ENCODE peak calls at places on chromosome 19, in seven cellular contexts. L is osteocyte; O is NCI-H1436; P is skeletal muscle cell; F is ELF-1; V is activated CD4-positive, alpha-beta T cell treated with anti-CD3 and anti-CD28 coated beads, Interleukin-2, amount 50 U/mL, for 24 hours; U is CD8-positive, alpha-beta memory T cell. Z is an unnamed sample.

GRCh38 chr19:41871573-41872383 is 5.3 kb upstream of the CD79A start:
- DNase-seq in P (no peak), L (no peak), O (no peak), U (peak), V (no peak), F (no peak), Z (no peak)

GRCh38 chr19:12899891-12900518 is 9.0 kb downstream of the GCDH start:
- DNase-seq in L (no peak), O (no peak), P (no peak), V (no peak), F (no peak), U (no peak), Z (no peak)

GRCh38 chr19:17909017-17909732 is 23.6 kb upstream of the CCDC124 start:
- DNase-seq in P (no peak), L (no peak), O (no peak), V (no peak), F (peak), U (no peak), Z (no peak)

GRCh38 chr19:55585658-55586339 is 5.2 kb upstream of the ZNF579 start:
- DNase-seq in O (peak), V (no peak), U (peak), P (peak), L (peak), F (peak), Z (no peak)

GRCh38 chr19:46721269-46722003 is 4.5 kb upstream of the PRKD2 start:
- DNase-seq in L (no peak), P (no peak), U (no peak), O (no peak), V (no peak), F (no peak), Z (no peak)

GRCh38 chr19:38877781-38878574 is at the start of gene RINL:
- DNase-seq in O (peak), V (no peak), L (no peak), U (peak), F (no peak), P (no peak), Z (no peak)

GRCh38 chr19:23999821-24000610 is 85.3 kb downstream of the ZNF726 start:
- DNase-seq in U (no peak), L (no peak), V (no peak), P (no peak), F (no peak), O (no peak), Z (no peak)

GRCh38 chr19:4352701-4353121 is 9.3 kb downstream of the MPND start:
- DNase-seq in F (peak), L (peak), U (peak), V (peak), P (no peak), O (peak), Z (no peak)

GRCh38 chr19:7682175-7682855 is 1.7 kb downstream of the TRAPPC5 start:
- DNase-seq in O (no peak), V (no peak), F (no peak), P (no peak), U (no peak), L (no peak), Z (no peak)

GRCh38 chr19:18915639-18916038 is 3.5 kb downstream of the COPE start:
- DNase-seq in L (no peak), U (no peak), V (no peak), O (no peak), F (peak), P (no peak), Z (no peak)

GRCh38 chr19:33779849-33780248 is 16.8 kb upstream of the KCTD15 start:
- DNase-seq in F (no peak), O (no peak), L (no peak), V (no peak), P (no peak), U (no peak), Z (no peak)

GRCh38 chr19:50311723-50312635 is 17.2 kb downstream of the KCNC3 start:
- DNase-seq in O (peak), L (no peak), V (no peak), P (no peak), F (peak), U (no peak), Z (no peak)

GRCh38 chr19:38388310-38389100 is at the start of gene SPRED3:
- DNase-seq in V (no peak), L (no peak), U (no peak), O (peak), P (no peak), F (peak), Z (no peak)

GRCh38 chr19:8306235-8307054 is 1.7 kb downstream of the CD320 start:
- DNase-seq in U (peak), V (no peak), P (no peak), L (peak), O (no peak), F (no peak), Z (no peak)

GRCh38 chr19:35645680-35646511 is 2.2 kb upstream of the COX6B1 start:
- DNase-seq in L (no peak), F (peak), U (no peak), V (no peak), P (no peak), O (no peak), Z (no peak)

GRCh38 chr19:12868540-12869112 is 12.6 kb downstream of the DNASE2 start:
- DNase-seq in U (no peak), P (no peak), O (no peak), F (no peak), V (no peak), L (no peak), Z (no peak)

GRCh38 chr19:51407631-51408131 is 9.8 kb downstream of the SIGLEC10 start:
- DNase-seq in U (peak), O (no peak), V (no peak), F (peak), P (no peak), L (no peak), Z (no peak)

GRCh38 chr19:19548915-19549537 is 11.0 kb downstream of the CILP2 start:
- DNase-seq in F (no peak), U (no peak), L (no peak), V (no peak), P (no peak), O (no peak), Z (no peak)

GRCh38 chr19:1860133-1860775 is 3.1 kb downstream of the KLF16 start:
- DNase-seq in O (peak), L (peak), P (no peak), F (peak), V (no peak), U (peak), Z (no peak)